ENCODE peak calls at places on chromosomes 12 and 14, in four cellular contexts. C, Z, X and I are unnamed samples. For H3K36me3 and H3K4me1, the result is how much of the 10 kb centered on the place peaks cover.

GRCh38 chr14:24171422-24172260 is at the start of gene REC8:
- DNase-seq in C (no peak), Z (peak), X (peak), I (peak)

GRCh38 chr12:116610971-116611541 is 51.9 kb downstream of the MAP1LC3B2 start:
- DNase-seq in C (no peak), Z (no peak), X (no peak), I (no peak)

GRCh38 chr14:35234007-35234406 is 58.2 kb upstream of the PSMA6 start:
- DNase-seq in C (no peak), Z (no peak), X (no peak), I (no peak)

GRCh38 chr12:2683283-2684025 is 111.3 kb upstream of the FKBP4 start:
- DNase-seq in C (peak), Z (no peak), X (no peak), I (no peak)

GRCh38 chr14:22614240-22614799 is 16.2 kb downstream of the ABHD4 start:
- DNase-seq in C (peak), Z (peak), X (peak), I (no peak)

GRCh38 chr12:27083861-27084271 is 1.5 kb upstream of the C12orf71 start:
- DNase-seq in C (no peak), Z (no peak), X (peak), I (no peak)

GRCh38 chr12:94149781-94150482 is 1.6 kb downstream of the PLXNC1 start:
- DNase-seq in C (no peak), Z (peak), X (peak), I (no peak)

GRCh38 chr12:49428652-49429549 is 61.6 kb downstream of the SPATS2 start:
- DNase-seq in C (no peak), Z (no peak), X (peak), I (no peak)

GRCh38 chr12:85005615-85006014 is 30.5 kb downstream of the TSPAN19 start:
- DNase-seq in C (no peak), Z (no peak), X (no peak), I (no peak)

GRCh38 chr14:36069535-36069900 is 107.0 kb downstream of the PTCSC3 start:
- DNase-seq in C (peak), Z (peak), X (peak), I (peak)

GRCh38 chr12:97941686-97942354 is 479.2 kb downstream of the RMST start:
- DNase-seq in C (no peak), Z (no peak), X (no peak), I (no peak)

GRCh38 chr14:100982764-100983163 is 79.2 kb upstream of the RTL1 start:
- DNase-seq in C (no peak), Z (no peak), X (no peak), I (no peak)

GRCh38 chr12:33531261-33531660 is 91.6 kb upstream of the SYT10 start:
- DNase-seq in C (no peak), Z (no peak), X (no peak), I (no peak)

GRCh38 chr12:33533527-33533926 is 93.9 kb upstream of the SYT10 start:
- DNase-seq in C (no peak), Z (no peak), X (no peak), I (no peak)

DNA sequence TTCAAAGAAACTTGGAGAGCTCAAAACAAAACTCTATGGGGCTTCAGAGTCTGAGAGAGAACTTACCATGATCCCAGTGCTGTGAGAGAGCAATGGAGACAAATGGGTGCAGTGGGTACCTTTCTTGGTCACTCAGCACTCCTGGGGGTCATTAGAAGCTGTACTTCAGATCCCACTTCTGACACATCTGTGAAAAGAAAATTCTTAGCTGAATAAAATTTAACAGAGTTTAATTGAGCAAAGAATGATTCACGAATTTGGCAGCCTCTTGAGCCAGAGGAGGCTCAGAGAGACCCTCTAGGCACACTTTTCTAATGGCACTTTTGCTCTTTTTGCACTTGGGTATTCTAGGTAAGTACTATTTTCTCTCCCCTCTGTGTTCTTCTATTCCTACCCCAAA is 96.8 kb upstream of the SYT10 start:
- DNase-seq in C (no peak), Z (no peak), X (no peak), I (no peak)
- H3K4me3 ChIP-seq in C (no peak), Z (no peak), X (no peak), I (no peak)

GRCh38 chr14:56630707-56631106 is 51.1 kb downstream of the TMEM260 start:
- DNase-seq in C (no peak), Z (no peak), X (peak), I (no peak)
- H3K36me3 ChIP-seq in C (under half), Z (under half), X (under half), I (half or more)

GRCh38 chr12:124583854-124584253 is 16.4 kb upstream of the NCOR2 start:
- DNase-seq in C (no peak), Z (no peak), X (no peak), I (no peak)
- H3K4me1 ChIP-seq in C (under half), Z (under half), X (under half), I (under half)

DNA sequence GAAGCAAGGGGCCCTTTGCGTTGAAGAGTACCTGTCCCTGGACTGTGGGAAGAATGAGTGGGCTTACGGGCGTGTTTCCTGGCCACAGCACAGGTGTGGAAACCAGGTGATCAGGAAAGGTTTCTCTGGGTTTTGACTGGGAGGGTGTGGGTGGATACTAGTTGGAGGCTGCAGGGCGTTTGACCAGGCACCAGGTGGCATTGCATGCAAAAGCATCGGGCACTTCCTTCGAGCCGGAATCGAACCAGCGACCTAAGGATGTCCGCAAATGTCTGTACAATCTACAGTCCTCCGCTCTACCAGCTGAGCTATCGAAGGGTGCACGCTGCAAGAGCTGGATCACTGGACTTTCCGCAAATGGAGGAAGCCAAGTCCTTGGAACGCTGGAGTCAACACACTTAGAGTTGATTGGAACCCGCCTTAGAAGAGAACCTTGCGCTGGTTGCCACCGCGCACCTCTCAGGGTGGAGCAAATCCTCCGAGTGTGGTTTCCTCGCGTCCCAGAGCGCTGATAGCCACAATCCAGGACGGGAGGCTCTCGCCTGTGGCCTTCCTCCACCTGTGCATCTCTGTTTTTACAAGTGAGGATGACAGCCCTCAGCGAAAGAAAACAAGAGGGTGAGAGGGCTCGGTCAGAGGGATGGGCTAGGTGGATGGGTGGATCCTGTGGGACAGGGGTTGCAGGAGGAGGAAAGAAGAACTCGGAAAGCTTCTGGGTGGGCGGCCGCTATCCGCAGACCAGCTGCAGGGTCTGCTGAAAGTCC is 21.2 kb upstream of the RNASE4 start:
- DNase-seq in C (peak), Z (peak), X (peak), I (peak)
- H3K4me3 ChIP-seq in C (no peak), Z (peak), X (peak), I (peak)

GRCh38 chr12:132774159-132774558 is 12.5 kb upstream of the ANKLE2 start:
- DNase-seq in C (no peak), Z (no peak), X (no peak), I (no peak)
- H3K36me3 ChIP-seq in C (half or more), Z (half or more), X (under half), I (under half)

DNA sequence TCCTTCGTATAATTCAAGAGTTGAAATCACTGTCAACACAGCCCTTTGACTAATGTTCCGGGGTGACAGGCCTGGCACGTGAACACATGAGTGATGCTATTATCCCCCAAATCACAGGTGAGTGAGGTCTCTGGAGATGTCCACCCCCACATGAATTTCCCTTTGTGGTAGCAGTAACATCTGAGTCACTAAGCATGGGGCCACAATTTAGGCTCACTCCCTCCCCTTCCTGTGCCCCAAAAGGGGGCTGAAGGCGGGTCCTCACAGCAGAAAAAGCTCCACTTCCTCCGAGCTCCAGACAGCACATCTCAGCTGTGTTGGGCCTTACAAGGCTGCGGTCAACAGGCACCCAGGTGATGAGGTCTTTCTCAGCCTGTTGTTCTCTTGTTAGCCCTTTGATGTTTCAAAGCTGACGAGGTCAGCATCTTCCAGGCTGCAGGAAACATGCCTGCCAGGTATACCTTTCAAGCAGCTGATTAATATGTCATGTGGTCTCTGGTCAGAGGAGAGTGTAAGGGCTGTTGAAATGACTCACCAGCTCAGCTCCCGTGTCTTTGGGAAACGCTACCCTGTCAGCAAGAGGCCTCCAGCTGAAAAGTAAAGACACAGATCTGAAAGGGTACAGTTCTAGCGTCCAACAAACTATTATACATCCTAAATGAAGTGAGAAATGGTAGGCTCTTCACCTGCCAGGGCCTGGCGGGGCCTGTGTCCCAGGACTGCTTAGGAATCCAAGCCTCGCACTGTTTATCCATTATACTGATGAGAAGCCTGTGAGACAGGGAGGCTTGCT is 107.3 kb downstream of the ZFP36L1 start:
- DNase-seq in C (peak), Z (no peak), X (peak), I (peak)
- H3K4me1 ChIP-seq in C (under half), Z (under half), X (under half), I (half or more)

GRCh38 chr12:95789126-95790024 is 1.2 kb downstream of the NTN4 start:
- DNase-seq in C (peak), Z (no peak), X (no peak), I (no peak)
- H3K4me3 ChIP-seq in C (peak), Z (peak), X (peak), I (no peak)